ENCODE peak calls at places on chromosomes 4 and X, in seven cellular contexts. D, I, J, Q, L, W and R are unnamed samples.

GRCh38 chr4:112897548-112897947 is 151.9 kb upstream of the ANK2 start:
- DNase-seq in D (no peak), I (no peak), J (no peak), Q (no peak), L (peak), W (no peak), R (no peak)

GRCh38 chrX:19630776-19631707 is 115.7 kb upstream of the MAP3K15 start:
- DNase-seq in D (no peak), I (no peak), J (no peak), Q (no peak), L (no peak), W (no peak), R (no peak)

GRCh38 chr4:1625600-1626138 is 58.4 kb downstream of the FAM53A start:
- DNase-seq in D (no peak), I (no peak), J (no peak), Q (no peak), L (no peak), W (no peak), R (no peak)

GRCh38 chr4:148312996-148313490 is 129.2 kb downstream of the NR3C2 start:
- DNase-seq in D (no peak), I (no peak), J (no peak), Q (no peak), L (no peak), W (no peak), R (no peak)

GRCh38 chr4:111494471-111494870 is 650.8 kb upstream of the FAM241A start:
- DNase-seq in D (no peak), I (no peak), J (no peak), Q (no peak), L (peak), W (no peak), R (peak)

GRCh38 chrX:47243351-47243750 is 10.5 kb downstream of the USP11 start:
- DNase-seq in D (no peak), I (no peak), J (no peak), Q (no peak), L (no peak), W (no peak), R (no peak)

GRCh38 chrX:47863187-47863586 is 26.5 kb downstream of the ZNF81 start:
- DNase-seq in D (no peak), I (no peak), J (no peak), Q (no peak), L (no peak), W (no peak), R (peak)

GRCh38 chrX:112163916-112164315 is 81.3 kb upstream of the TRPC5 start:
- DNase-seq in D (no peak), I (no peak), J (no peak), Q (no peak), L (no peak), W (no peak), R (no peak)

GRCh38 chr4:76192221-76192620 is 21.4 kb downstream of the SCARB2 start:
- DNase-seq in D (no peak), I (no peak), J (no peak), Q (no peak), L (no peak), W (no peak), R (no peak)

GRCh38 chrX:38717871-38718270 is 83.4 kb upstream of the MID1IP1 start:
- DNase-seq in D (no peak), I (no peak), J (peak), Q (no peak), L (peak), W (no peak), R (peak)

GRCh38 chr4:44760142-44760898 is 34.0 kb upstream of the GNPDA2 start:
- DNase-seq in D (no peak), I (peak), J (peak), Q (no peak), L (peak), W (no peak), R (peak)

GRCh38 chrX:16186380-16187007 is 19.2 kb downstream of the MAGEB17 start:
- DNase-seq in D (no peak), I (no peak), J (no peak), Q (no peak), L (no peak), W (no peak), R (no peak)

GRCh38 chrX:140836874-140837273 is 127.3 kb downstream of the LINC00632 start:
- DNase-seq in D (no peak), I (no peak), J (no peak), Q (no peak), L (no peak), W (no peak), R (no peak)

GRCh38 chr4:120754590-120754989 is 167.9 kb downstream of the PRDM5 start:
- DNase-seq in D (peak), I (no peak), J (no peak), Q (no peak), L (peak), W (no peak), R (no peak)

GRCh38 chr4:121973791-121974190 is 21.9 kb upstream of the TRPC3 start:
- DNase-seq in D (no peak), I (no peak), J (no peak), Q (no peak), L (no peak), W (no peak), R (no peak)

GRCh38 chr4:154577324-154577723 is 13.2 kb downstream of the FGA start:
- DNase-seq in D (no peak), I (no peak), J (no peak), Q (no peak), L (peak), W (no peak), R (no peak)
- H3K4me3 ChIP-seq in D (no peak), I (no peak), J (no peak), Q (no peak), L (no peak), W (no peak), R (no peak)

DNA sequence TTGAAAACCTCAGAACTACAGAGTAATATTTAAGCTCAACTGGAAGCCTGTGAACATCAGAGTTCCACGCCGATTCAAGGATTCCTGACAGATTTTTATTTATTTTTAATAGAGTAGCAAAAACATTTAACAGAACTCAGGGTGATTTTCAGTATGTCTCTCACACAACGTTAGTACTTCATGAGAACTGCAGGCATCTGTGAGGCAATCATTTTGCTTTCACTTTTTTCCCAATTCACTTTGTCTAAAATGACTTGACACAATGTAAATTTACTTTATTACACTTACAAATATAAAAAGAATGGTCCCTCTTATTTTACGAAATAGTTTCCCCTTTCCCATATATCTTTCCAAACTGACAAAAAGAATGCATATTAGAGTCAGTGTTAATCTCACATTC is 869.5 kb upstream of the EPHA5 start:
- DNase-seq in D (no peak), I (no peak), J (no peak), Q (no peak), L (peak), W (no peak), R (no peak)
- H3K4me3 ChIP-seq in D (no peak), I (no peak), J (no peak), Q (no peak), L (peak), W (no peak), R (no peak)

GRCh38 chrX:13383907-13384306 is 64.1 kb upstream of the ATXN3L start:
- DNase-seq in D (no peak), I (no peak), J (peak), Q (no peak), L (no peak), W (no peak), R (no peak)

GRCh38 chrX:13377537-13377936 is 57.7 kb upstream of the ATXN3L start:
- DNase-seq in D (no peak), I (peak), J (no peak), Q (no peak), L (peak), W (no peak), R (peak)

GRCh38 chrX:13376857-13377441 is 57.1 kb upstream of the ATXN3L start:
- DNase-seq in D (no peak), I (peak), J (peak), Q (no peak), L (peak), W (no peak), R (peak)

GRCh38 chrX:13381514-13381913 is 61.7 kb upstream of the ATXN3L start:
- DNase-seq in D (no peak), I (no peak), J (no peak), Q (no peak), L (peak), W (no peak), R (peak)

DNA sequence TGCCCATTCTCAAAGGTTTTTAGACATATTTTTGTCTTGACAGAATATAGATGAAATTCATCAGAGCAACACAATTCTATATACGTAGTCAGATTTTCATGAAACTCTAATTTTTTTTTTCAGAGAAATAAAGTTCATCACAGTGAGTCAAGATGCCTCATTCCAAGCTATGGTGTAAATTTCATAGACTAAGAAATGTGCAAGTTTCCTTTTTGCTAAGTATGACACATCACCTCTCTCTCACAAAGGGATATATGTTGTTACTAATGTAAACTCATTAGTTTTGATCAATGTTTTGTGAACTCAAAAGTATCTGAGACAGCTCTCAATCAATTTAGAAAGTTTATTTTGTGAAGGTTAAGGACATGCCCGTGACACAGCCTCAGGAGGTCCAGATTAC is 60.4 kb upstream of the ATXN3L start:
- DNase-seq in D (no peak), I (no peak), J (no peak), Q (no peak), L (peak), W (no peak), R (peak)
- H3K4me3 ChIP-seq in D (no peak), I (no peak), J (no peak), Q (no peak), L (no peak), W (no peak), R (no peak)

DNA sequence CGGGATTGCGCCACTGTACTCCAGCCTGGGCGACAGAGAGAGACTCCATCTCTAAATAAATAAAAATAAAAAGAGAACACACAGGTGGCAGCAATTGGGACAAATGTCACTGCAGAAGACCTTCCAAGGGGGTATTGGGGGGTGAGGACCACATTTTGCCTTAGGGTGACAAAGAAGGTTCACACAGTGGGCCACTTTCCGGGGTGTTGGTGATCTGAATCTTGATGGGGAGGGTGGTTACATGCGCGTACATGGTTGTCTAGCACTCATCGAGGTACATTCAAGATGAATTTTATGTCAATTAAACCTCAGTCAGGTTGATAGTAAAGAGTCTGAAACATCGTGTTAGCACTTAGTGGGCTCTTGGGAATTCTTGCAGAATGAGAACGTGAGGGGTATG is 20.5 kb upstream of the TMSB4X start:
- DNase-seq in D (no peak), I (no peak), J (no peak), Q (no peak), L (no peak), W (no peak), R (no peak)
- H3K4me3 ChIP-seq in D (no peak), I (no peak), J (peak), Q (no peak), L (no peak), W (no peak), R (no peak)

GRCh38 chr4:25378130-25378743 is 1.2 kb downstream of the ANAPC4 start:
- DNase-seq in D (no peak), I (no peak), J (no peak), Q (no peak), L (no peak), W (no peak), R (no peak)
- H3K4me3 ChIP-seq in D (peak), I (peak), J (peak), Q (peak), L (peak), W (peak), R (peak)

GRCh38 chr4:78337621-78338020 is 213.9 kb upstream of the ANXA3 start:
- DNase-seq in D (no peak), I (no peak), J (no peak), Q (no peak), L (no peak), W (no peak), R (no peak)

GRCh38 chr4:78331965-78332364 is 219.6 kb upstream of the ANXA3 start:
- DNase-seq in D (no peak), I (no peak), J (no peak), Q (no peak), L (no peak), W (no peak), R (no peak)

GRCh38 chr4:78337216-78337615 is 214.4 kb upstream of the ANXA3 start:
- DNase-seq in D (no peak), I (no peak), J (no peak), Q (no peak), L (peak), W (no peak), R (no peak)

GRCh38 chr4:78332974-78333373 is 218.6 kb upstream of the ANXA3 start:
- DNase-seq in D (no peak), I (no peak), J (no peak), Q (no peak), L (no peak), W (no peak), R (no peak)

GRCh38 chr4:78336093-78336943 is 215.3 kb upstream of the ANXA3 start:
- DNase-seq in D (no peak), I (no peak), J (no peak), Q (no peak), L (peak), W (no peak), R (peak)
- H3K4me3 ChIP-seq in D (no peak), I (no peak), J (no peak), Q (no peak), L (no peak), W (no peak), R (no peak)

DNA sequence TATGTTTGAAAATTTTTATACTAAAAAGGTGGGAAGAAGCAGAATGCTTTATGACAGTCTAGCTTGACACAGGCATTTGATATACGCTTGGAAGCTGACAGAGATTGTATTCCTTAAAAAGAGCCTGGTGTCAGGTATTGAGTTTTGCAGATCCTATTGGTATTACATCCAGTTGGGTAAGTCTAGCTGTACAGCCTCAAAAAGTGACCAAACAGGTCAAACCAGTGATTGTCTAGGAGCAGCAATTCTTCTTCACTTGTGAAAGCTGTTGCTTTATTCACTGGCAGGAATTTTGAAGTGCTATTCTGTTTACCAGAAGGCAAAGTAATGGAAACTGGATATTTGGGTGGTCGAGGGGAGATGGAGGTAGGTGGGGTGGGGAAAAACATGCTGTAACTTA is 77.5 kb downstream of the UCHL1 start:
- DNase-seq in D (no peak), I (no peak), J (no peak), Q (no peak), L (no peak), W (no peak), R (no peak)
- H3K4me3 ChIP-seq in D (no peak), I (no peak), J (no peak), Q (no peak), L (no peak), W (no peak), R (no peak)

GRCh38 chrX:132270699-132271098 is 51.5 kb upstream of the RAP2C start:
- DNase-seq in D (peak), I (peak), J (no peak), Q (no peak), L (peak), W (no peak), R (peak)
- H3K4me3 ChIP-seq in D (no peak), I (no peak), J (no peak), Q (no peak), L (no peak), W (no peak), R (no peak)

GRCh38 chr4:28788929-28789490 is 1928.4 kb downstream of the STIM2 start:
- DNase-seq in D (no peak), I (no peak), J (no peak), Q (no peak), L (no peak), W (no peak), R (no peak)
- H3K4me3 ChIP-seq in D (no peak), I (no peak), J (no peak), Q (no peak), L (no peak), W (no peak), R (no peak)

GRCh38 chr4:72706633-72707032 is 137.6 kb upstream of the ADAMTS3 start:
- DNase-seq in D (no peak), I (no peak), J (no peak), Q (no peak), L (no peak), W (no peak), R (no peak)
- H3K4me3 ChIP-seq in D (no peak), I (no peak), J (no peak), Q (no peak), L (no peak), W (no peak), R (no peak)